ENCODE peak calls at places on chromosomes 2 and 18, in seven cellular contexts. V, X, J, E, Y, T and K are unnamed samples.

GRCh38 chr2:21489050-21489449 is 365.3 kb downstream of the TDRD15 start:
- DNase-seq in V (no peak), Y (no peak), X (no peak), T (no peak), J (no peak), E (no peak), K (no peak)

GRCh38 chr2:160266078-160266551 is 66.0 kb upstream of the ITGB6 start:
- DNase-seq in E (no peak), J (no peak), T (no peak), Y (no peak), V (no peak), X (no peak), K (no peak)

GRCh38 chr18:78160961-78161656 is 818.5 kb upstream of the SALL3 start:
- DNase-seq in X (no peak), T (no peak), V (peak), Y (no peak), E (no peak), J (no peak), K (no peak)

GRCh38 chr2:26772064-26773001 is 8.2 kb downstream of the SLC35F6 start:
- DNase-seq in X (peak), Y (peak), E (no peak), T (peak), J (no peak), V (peak), K (peak)

GRCh38 chr2:188984126-188984525 is 10.0 kb downstream of the COL3A1 start:
- DNase-seq in J (no peak), T (no peak), X (no peak), Y (no peak), V (no peak), E (no peak), K (no peak)

GRCh38 chr18:65753520-65753919 is 2.7 kb downstream of the CDH7 start:
- DNase-seq in E (no peak), J (peak), Y (no peak), X (no peak), T (no peak), V (peak), K (no peak)

GRCh38 chr2:18435425-18436037 is 124.9 kb downstream of the RDH14 start:
- DNase-seq in X (no peak), V (peak), T (no peak), Y (no peak), J (peak), E (peak), K (peak)

GRCh38 chr2:73085691-73086090 is 14.2 kb upstream of the SFXN5 start:
- DNase-seq in X (peak), J (peak), T (peak), E (peak), V (peak), Y (peak), K (peak)

GRCh38 chr2:15968280-15969178 is 28.2 kb downstream of the MYCN start:
- DNase-seq in V (peak), E (no peak), Y (no peak), X (peak), T (no peak), J (no peak), K (no peak)

GRCh38 chr18:58391932-58392331 is 237.0 kb downstream of the ALPK2 start:
- DNase-seq in E (no peak), T (no peak), X (no peak), Y (no peak), V (no peak), J (no peak), K (no peak)

GRCh38 chr2:201668402-201668801 is 25.1 kb upstream of the TMEM237 start:
- DNase-seq in J (no peak), E (no peak), T (no peak), X (no peak), V (no peak), Y (no peak), K (no peak)

GRCh38 chr2:194819367-194819766 is 837.7 kb upstream of the SLC39A10 start:
- DNase-seq in J (peak), T (no peak), X (no peak), V (no peak), Y (no peak), E (no peak), K (no peak)